ENCODE peak calls at places on chromosomes 5 and 9, in seven cellular contexts. I is right lobe of liver, X is HuH-7, P is uterus, J is SHP77, F is AG08396, W is omental fat pad. Y is an unnamed sample.

GRCh38 chr5:76816110-76816831 is 2.6 kb upstream of the F2RL1 start:
- DNase-seq in F (no peak), I (no peak), J (no peak), X (no peak), P (no peak), W (no peak), Y (no peak)

GRCh38 chr5:124007675-124008398 is 495.9 kb downstream of the CSNK1G3 start:
- DNase-seq in W (no peak), J (no peak), F (no peak), X (no peak), I (no peak), P (no peak), Y (no peak)

GRCh38 chr9:89885156-89885555 is 280.3 kb downstream of the GADD45G start:
- DNase-seq in W (no peak), F (no peak), P (no peak), I (no peak), X (no peak), J (no peak), Y (no peak)

GRCh38 chr5:176733586-176734262 is 76.6 kb upstream of the UNC5A start:
- DNase-seq in J (no peak), W (no peak), I (no peak), X (no peak), P (peak), F (no peak), Y (no peak)

GRCh38 chr9:14704281-14704680 is 11.0 kb upstream of the ZDHHC21 start:
- DNase-seq in W (no peak), J (no peak), F (no peak), P (no peak), X (no peak), I (no peak), Y (no peak)

GRCh38 chr5:18433336-18433735 is 799.1 kb downstream of the TAF11L14 start:
- DNase-seq in I (no peak), P (no peak), F (no peak), W (no peak), J (no peak), X (no peak), Y (no peak)

GRCh38 chr5:175738595-175739133 is 80.8 kb downstream of the HRH2 start:
- DNase-seq in X (no peak), F (no peak), P (no peak), I (no peak), W (no peak), J (no peak), Y (no peak)

GRCh38 chr5:14463629-14464028 is 118.0 kb upstream of the OTULINL start:
- DNase-seq in J (peak), W (no peak), P (peak), I (no peak), F (peak), X (peak), Y (peak)

GRCh38 chr9:77673912-77674791 is 26.0 kb upstream of the GNA14 start:
- DNase-seq in I (no peak), X (no peak), J (no peak), W (no peak), F (no peak), P (no peak), Y (peak)

GRCh38 chr5:54894957-54895815 is 90.2 kb downstream of the ESM1 start:
- DNase-seq in P (no peak), X (no peak), F (no peak), I (no peak), W (no peak), J (no peak), Y (no peak)

GRCh38 chr5:146726891-146727290 is 151.7 kb downstream of the PPP2R2B start:
- DNase-seq in P (no peak), J (no peak), X (no peak), F (no peak), I (no peak), W (no peak), Y (no peak)

GRCh38 chr9:128657344-128657704 is 677 bp upstream of the DYNC2I2 start:
- DNase-seq in W (no peak), I (no peak), F (no peak), P (no peak), X (no peak), J (no peak), Y (no peak)

GRCh38 chr9:124392855-124393460 is 22.3 kb downstream of the PSMB7 start:
- DNase-seq in F (peak), J (no peak), X (no peak), P (no peak), W (no peak), I (no peak), Y (peak)

GRCh38 chr9:14111670-14112069 is 202.3 kb downstream of the NFIB start:
- DNase-seq in W (no peak), F (no peak), X (no peak), P (no peak), J (no peak), I (no peak), Y (no peak)

GRCh38 chr9:78296208-78296892 is 575 bp upstream of the PSAT1 start:
- DNase-seq in W (no peak), J (peak), X (peak), I (peak), F (peak), P (peak), Y (peak)

GRCh38 chr5:17918373-17919104 is 284.3 kb downstream of the TAF11L14 start:
- DNase-seq in X (no peak), J (no peak), P (no peak), I (no peak), W (no peak), F (no peak), Y (peak)

GRCh38 chr5:126508962-126509279 is 85.7 kb downstream of the GRAMD2B start:
- DNase-seq in X (no peak), P (peak), I (no peak), W (no peak), F (no peak), J (no peak), Y (peak)

GRCh38 chr5:116685069-116685468 is 110.4 kb upstream of the SEMA6A start:
- DNase-seq in J (no peak), P (no peak), W (no peak), F (no peak), X (no peak), I (no peak), Y (no peak)

GRCh38 chr9:134738869-134739659 is 97.5 kb downstream of the COL5A1 start:
- DNase-seq in X (peak), F (peak), W (peak), I (peak), J (no peak), P (peak), Y (peak)

GRCh38 chr9:88533951-88534455 is 975 bp upstream of the NXNL2 start:
- DNase-seq in F (peak), J (no peak), W (no peak), P (peak), X (no peak), I (peak), Y (peak)

GRCh38 chr5:40441733-40442132 is 238.0 kb upstream of the PTGER4 start:
- DNase-seq in X (peak), W (no peak), F (no peak), P (no peak), J (no peak), I (no peak), Y (no peak)

GRCh38 chr5:138653502-138653901 is 78.3 kb upstream of the HSPA9 start:
- DNase-seq in X (no peak), P (no peak), W (no peak), I (no peak), J (no peak), F (no peak), Y (peak)

GRCh38 chr5:134634227-134634626 is 1.6 kb upstream of the SAR1B start:
- DNase-seq in F (no peak), W (no peak), P (no peak), I (no peak), J (no peak), X (no peak), Y (no peak)

GRCh38 chr5:15664961-15665360 is 165.0 kb downstream of the FBXL7 start:
- DNase-seq in P (no peak), F (no peak), I (no peak), X (no peak), J (no peak), W (no peak), Y (peak)

GRCh38 chr5:135158982-135159381 is 125.0 kb upstream of the PITX1 start:
- DNase-seq in I (no peak), P (no peak), J (no peak), F (no peak), W (no peak), X (no peak), Y (no peak)

GRCh38 chr9:129164246-129164930 is 13.7 kb downstream of the IER5L start:
- DNase-seq in P (peak), J (no peak), W (no peak), I (no peak), X (no peak), F (peak), Y (no peak)

GRCh38 chr5:68894673-68895072 is 199.1 kb upstream of the SLC30A5 start:
- DNase-seq in P (no peak), J (no peak), X (no peak), I (no peak), F (no peak), W (no peak), Y (no peak)

GRCh38 chr9:4303002-4303401 is 3.1 kb upstream of the GLIS3 start:
- DNase-seq in W (no peak), J (no peak), I (no peak), P (no peak), F (no peak), X (no peak), Y (no peak)

GRCh38 chr5:181171782-181172181 is 24.4 kb downstream of the OR2V2 start:
- DNase-seq in I (no peak), J (no peak), P (no peak), X (no peak), F (no peak), W (no peak), Y (no peak)

GRCh38 chr5:79876510-79876909 is 114.6 kb downstream of the MTX3 start:
- DNase-seq in F (no peak), X (no peak), W (no peak), J (no peak), P (no peak), I (no peak), Y (no peak)

GRCh38 chr9:125829743-125830142 is 82.6 kb downstream of the PBX3 start:
- DNase-seq in X (no peak), F (peak), W (no peak), J (no peak), I (peak), P (no peak), Y (no peak)